ENCODE peak calls at places on chromosomes 16 and 17, in nine cellular contexts. I, X, U, Y, W, N, M, P and O are unnamed samples.

GRCh38 chr16:27511657-27512056 is 38.1 kb downstream of the GTF3C1 start:
- DNase-seq in Y (no peak), P (no peak), W (no peak), I (no peak), U (no peak), N (peak), M (no peak), X (no peak), O (no peak)

GRCh38 chr17:81365601-81366585 is 29.4 kb upstream of the BAHCC1 start:
- DNase-seq in N (peak), P (peak), W (no peak), M (no peak), I (no peak), Y (no peak), X (no peak), U (peak), O (no peak)

GRCh38 chr16:12661656-12662172 is 142.0 kb downstream of the CPPED1 start:
- DNase-seq in U (peak), M (no peak), X (peak), Y (no peak), N (peak), P (no peak), I (no peak), W (peak), O (no peak)

GRCh38 chr17:61371606-61372005 is 28.0 kb upstream of the TBX2 start:
- DNase-seq in U (no peak), P (no peak), M (no peak), I (no peak), N (no peak), W (no peak), Y (no peak), X (no peak), O (no peak)

GRCh38 chr16:71883849-71884638 is at the start of gene ZNF821:
- DNase-seq in W (peak), M (no peak), X (peak), I (peak), U (peak), P (peak), N (peak), Y (no peak), O (peak)

GRCh38 chr16:85136213-85136704 is 24.0 kb upstream of the CIBAR2 start:
- DNase-seq in I (peak), P (peak), W (no peak), M (no peak), U (no peak), N (no peak), Y (no peak), X (no peak), O (peak)

GRCh38 chr16:50711862-50712567 is 18.6 kb downstream of the NOD2 start:
- DNase-seq in I (no peak), X (no peak), M (no peak), U (no peak), W (no peak), N (no peak), Y (no peak), P (no peak), O (no peak)

GRCh38 chr17:48544356-48545021 is 420 bp downstream of the HOXB2 start:
- DNase-seq in Y (no peak), I (peak), N (peak), P (peak), W (peak), U (peak), M (no peak), X (peak), O (peak)

GRCh38 chr17:6353161-6353560 is 81.8 kb downstream of the AIPL1 start:
- DNase-seq in Y (no peak), I (no peak), U (no peak), X (no peak), M (no peak), W (no peak), N (no peak), P (no peak), O (no peak)

GRCh38 chr17:61253937-61254677 is 145.5 kb upstream of the TBX2 start:
- DNase-seq in M (no peak), P (no peak), N (no peak), I (no peak), Y (no peak), X (no peak), U (no peak), W (no peak), O (no peak)

GRCh38 chr16:22322741-22323140 is 25.5 kb downstream of the POLR3E start:
- DNase-seq in Y (no peak), I (no peak), P (no peak), X (no peak), W (no peak), M (no peak), U (no peak), N (no peak), O (no peak)

GRCh38 chr16:57475711-57476339 is 10.5 kb downstream of the DOK4 start:
- DNase-seq in W (peak), I (peak), Y (no peak), U (no peak), P (no peak), M (no peak), N (peak), X (peak), O (peak)

GRCh38 chr17:39096435-39097158 is 54.8 kb downstream of the PLXDC1 start:
- DNase-seq in N (no peak), I (peak), M (no peak), Y (no peak), W (no peak), U (no peak), X (no peak), P (no peak), O (peak)

GRCh38 chr17:78419970-78420820 is 41.7 kb downstream of the PGS1 start:
- DNase-seq in I (no peak), W (no peak), X (no peak), Y (no peak), N (no peak), M (no peak), P (no peak), U (no peak), O (no peak)

GRCh38 chr16:57297856-57298255 is 13.4 kb upstream of the PLLP start:
- DNase-seq in X (peak), P (no peak), N (no peak), W (no peak), U (no peak), Y (no peak), I (peak), M (no peak), O (no peak)

GRCh38 chr16:10980811-10981210 is 36.4 kb downstream of the CLEC16A start:
- DNase-seq in I (no peak), Y (no peak), U (no peak), X (no peak), P (no peak), M (no peak), W (no peak), N (no peak), O (no peak)

GRCh38 chr16:66275795-66276428 is 90.6 kb upstream of the CDH5 start:
- DNase-seq in N (peak), P (no peak), M (peak), X (peak), U (peak), W (peak), I (no peak), Y (no peak), O (peak)

GRCh38 chr17:68054296-68054900 is 18.9 kb downstream of the KPNA2 start:
- DNase-seq in U (peak), W (no peak), I (no peak), N (peak), Y (no peak), P (peak), X (no peak), M (no peak), O (no peak)

GRCh38 chr17:82222816-82223215 is 6.0 kb upstream of the SLC16A3 start:
- DNase-seq in P (no peak), I (no peak), N (no peak), W (no peak), M (no peak), X (no peak), Y (no peak), U (no peak), O (no peak)

GRCh38 chr16:53999123-53999522 is 287.5 kb downstream of the IRX3 start:
- DNase-seq in W (no peak), I (no peak), X (no peak), P (no peak), N (no peak), M (no peak), Y (no peak), U (no peak), O (no peak)

GRCh38 chr16:72467157-72467759 is 295.3 kb upstream of the PMFBP1 start:
- DNase-seq in X (no peak), M (peak), I (no peak), Y (no peak), P (no peak), U (peak), N (peak), W (no peak), O (peak)

GRCh38 chr17:50122945-50123344 is 7.0 kb downstream of the SAMD14 start:
- DNase-seq in W (no peak), M (no peak), X (no peak), Y (no peak), U (no peak), P (no peak), I (no peak), N (no peak), O (no peak)

GRCh38 chr16:11612110-11612981 is 25.6 kb upstream of the LITAF start:
- DNase-seq in M (no peak), U (peak), P (peak), X (peak), Y (no peak), W (no peak), N (no peak), I (no peak), O (peak)

GRCh38 chr17:61904094-61904710 is 23.6 kb downstream of the INTS2 start:
- DNase-seq in X (no peak), W (no peak), Y (no peak), U (no peak), P (no peak), I (peak), M (no peak), N (no peak), O (peak)

GRCh38 chr16:3573146-3573815 is 3.9 kb downstream of the NLRC3 start:
- DNase-seq in W (no peak), U (no peak), N (no peak), X (no peak), I (no peak), Y (no peak), P (no peak), M (no peak), O (no peak)

GRCh38 chr16:3570420-3571062 is 6.7 kb downstream of the NLRC3 start:
- DNase-seq in X (no peak), P (no peak), M (no peak), U (no peak), N (no peak), Y (no peak), W (no peak), I (no peak), O (no peak)

GRCh38 chr16:3574195-3574594 is 3.0 kb downstream of the NLRC3 start:
- DNase-seq in N (no peak), W (no peak), Y (no peak), P (no peak), I (no peak), M (no peak), X (no peak), U (no peak), O (no peak)

GRCh38 chr16:3566990-3567389 is 10.2 kb downstream of the NLRC3 start:
- DNase-seq in W (no peak), I (no peak), M (no peak), P (no peak), U (no peak), X (no peak), Y (no peak), N (no peak), O (no peak)

GRCh38 chr16:3569851-3570250 is 7.4 kb downstream of the NLRC3 start:
- DNase-seq in Y (no peak), X (no peak), U (no peak), I (no peak), M (no peak), P (no peak), N (no peak), W (no peak), O (no peak)
- TF ChIP-seq CTCF in Y (no peak), X (no peak), U (no peak), I (no peak), M (no peak), P (no peak), N (no peak), W (no peak), O (no peak)

GRCh38 chr17:1628856-1629646 is 417 bp upstream of the SLC43A2 start:
- DNase-seq in N (peak), M (no peak), W (peak), X (peak), I (peak), P (peak), U (peak), Y (peak), O (peak)
- TF ChIP-seq CTCF in N (peak), M (peak), W (peak), X (no peak), I (no peak), P (no peak), U (no peak), Y (peak), O (peak)

GRCh38 chr16:46918905-46919792 is 35.0 kb downstream of the GPT2 start:
- DNase-seq in Y (no peak), N (no peak), P (no peak), W (peak), X (no peak), U (no peak), M (no peak), I (no peak), O (peak)
- TF ChIP-seq CTCF in Y (no peak), N (no peak), P (no peak), W (peak), X (no peak), U (no peak), M (no peak), I (no peak), O (peak)

GRCh38 chr16:87815567-87815966 is 49.8 kb upstream of the KLHDC4 start:
- DNase-seq in N (no peak), Y (no peak), P (no peak), M (no peak), W (no peak), U (no peak), X (no peak), I (no peak), O (no peak)
- TF ChIP-seq CTCF in N (no peak), Y (no peak), P (no peak), M (no peak), W (no peak), U (no peak), X (no peak), I (no peak), O (no peak)